ENCODE peak calls at places on chromosome 10, in eight cellular contexts. W, J, B, Y, G, M, Z and L are unnamed samples.

GRCh38 chr10:99395750-99396445 is 34.5 kb downstream of the GOT1 start:
- DNase-seq in W (no peak), J (no peak), B (no peak), Y (no peak), G (peak; percentile 96), M (no peak), Z (no peak), L (no peak)

GRCh38 chr10:129095980-129096339 is 371.1 kb upstream of the MGMT start:
- DNase-seq in W (no peak), J (no peak), B (no peak), Y (no peak), G (no peak), M (no peak), Z (no peak), L (no peak)

GRCh38 chr10:50291261-50291850 is 40.0 kb upstream of the ASAH2 start:
- DNase-seq in W (no peak), J (no peak), B (no peak), Y (no peak), G (no peak), M (no peak), Z (no peak), L (no peak)

GRCh38 chr10:79385804-79386531 is 38.7 kb downstream of the PPIF start:
- DNase-seq in W (no peak), J (no peak), B (no peak), Y (no peak), G (no peak), M (peak; percentile 90), Z (no peak), L (no peak)

GRCh38 chr10:15209827-15210509 is 41.5 kb upstream of the NMT2 start:
- DNase-seq in W (peak; percentile 64), J (peak; percentile 30), B (peak; percentile 81), Y (peak; percentile 57), G (peak; percentile 71), M (peak; percentile 95), Z (peak; percentile 66), L (peak; percentile 54)

GRCh38 chr10:88411772-88412349 is 171.3 kb downstream of the RNLS start:
- DNase-seq in W (no peak), J (no peak), B (no peak), Y (no peak), G (no peak), M (no peak), Z (no peak), L (no peak)

GRCh38 chr10:103350175-103350521 is 792 bp downstream of the PCGF6 start:
- DNase-seq in W (no peak), J (no peak), B (no peak), Y (no peak), G (no peak), M (no peak), Z (no peak), L (no peak)

GRCh38 chr10:63115732-63116383 is 17.3 kb upstream of the NRBF2 start:
- DNase-seq in W (peak; percentile 38), J (no peak), B (no peak), Y (peak; percentile 69), G (peak; percentile 47), M (no peak), Z (no peak), L (no peak)